ENCODE peak calls at places on chromosome 10, in nine cellular contexts. I is colonic mucosa; P is CD8-positive, alpha-beta memory T cell; Z is CD8-positive, alpha-beta T cell; E is neuronal stem cell; R is sigmoid colon; H is RWPE1; T is adrenal gland; X is aorta. K is an unnamed sample.

GRCh38 chr10:33459597-33459996 is 125.1 kb upstream of the NRP1 start:
- DNase-seq in I (no peak), P (no peak), Z (no peak), E (no peak), R (no peak), H (no peak), T (no peak), X (no peak), K (no peak)

GRCh38 chr10:110426294-110427153 is 71.2 kb upstream of the DUSP5 start:
- DNase-seq in I (no peak), P (no peak), Z (no peak), E (no peak), R (no peak), H (no peak), T (peak), X (peak), K (no peak)

GRCh38 chr10:121734517-121735137 is 136.4 kb upstream of the FGFR2 start:
- DNase-seq in I (no peak), P (no peak), Z (no peak), E (no peak), R (no peak), H (peak), T (no peak), X (no peak), K (no peak)

GRCh38 chr10:89158446-89158845 is 48.7 kb downstream of the CH25H start:
- DNase-seq in I (no peak), P (no peak), Z (no peak), E (no peak), R (no peak), H (no peak), T (no peak), X (no peak), K (no peak)

GRCh38 chr10:63503395-63503794 is 17.8 kb upstream of the REEP3 start:
- DNase-seq in I (no peak), P (no peak), Z (no peak), E (no peak), R (no peak), H (no peak), T (no peak), X (no peak), K (no peak)

GRCh38 chr10:3890602-3891352 is 105.8 kb upstream of the KLF6 start:
- DNase-seq in I (no peak), P (no peak), Z (no peak), E (no peak), R (peak), H (no peak), T (no peak), X (no peak), K (no peak)

GRCh38 chr10:46553238-46554049 is 3.0 kb downstream of the GPRIN2 start:
- DNase-seq in I (peak), P (no peak), Z (no peak), E (no peak), R (peak), H (no peak), T (peak), X (peak), K (peak)

GRCh38 chr10:120513307-120513706 is 56.3 kb downstream of the PLPP4 start:
- DNase-seq in I (no peak), P (no peak), Z (no peak), E (no peak), R (no peak), H (no peak), T (no peak), X (no peak), K (no peak)

GRCh38 chr10:33819206-33819605 is 484.7 kb upstream of the NRP1 start:
- DNase-seq in I (no peak), P (no peak), Z (no peak), E (no peak), R (no peak), H (no peak), T (no peak), X (no peak), K (no peak)

GRCh38 chr10:114499630-114500190 is 95.4 kb upstream of the AFAP1L2 start:
- DNase-seq in I (peak), P (no peak), Z (peak), E (no peak), R (no peak), H (peak), T (no peak), X (no peak), K (no peak)

GRCh38 chr10:103554488-103555320 is 61.2 kb downstream of the NEURL1 start:
- DNase-seq in I (peak), P (no peak), Z (no peak), E (peak), R (peak), H (peak), T (peak), X (no peak), K (no peak)

GRCh38 chr10:133302230-133302629 is 6.4 kb downstream of the TUBGCP2 start:
- DNase-seq in I (no peak), P (no peak), Z (no peak), E (no peak), R (no peak), H (no peak), T (no peak), X (no peak), K (no peak)

GRCh38 chr10:14173706-14174594 is 156.8 kb downstream of the FRMD4A start:
- DNase-seq in I (no peak), P (no peak), Z (no peak), E (peak), R (no peak), H (no peak), T (no peak), X (no peak), K (no peak)

GRCh38 chr10:69457771-69458237 is 6.5 kb downstream of the TSPAN15 start:
- DNase-seq in I (no peak), P (no peak), Z (no peak), E (no peak), R (peak), H (no peak), T (no peak), X (peak), K (no peak)

GRCh38 chr10:124632064-124632531 is 112.1 kb downstream of the FAM53B start:
- DNase-seq in I (no peak), P (peak), Z (no peak), E (no peak), R (no peak), H (no peak), T (no peak), X (peak), K (no peak)

GRCh38 chr10:33483124-33483794 is 148.8 kb upstream of the NRP1 start:
- DNase-seq in I (no peak), P (no peak), Z (no peak), E (peak), R (no peak), H (no peak), T (no peak), X (no peak), K (no peak)

GRCh38 chr10:77165445-77166316 is 471.9 kb downstream of the KCNMA1 start:
- DNase-seq in I (peak), P (no peak), Z (no peak), E (peak), R (peak), H (peak), T (peak), X (no peak), K (no peak)

GRCh38 chr10:50594012-50594411 is 29.7 kb downstream of the SGMS1 start:
- DNase-seq in I (no peak), P (no peak), Z (no peak), E (no peak), R (no peak), H (no peak), T (peak), X (no peak), K (no peak)

GRCh38 chr10:70085975-70086613 is 33.4 kb downstream of the MACROH2A2 start:
- DNase-seq in I (no peak), P (no peak), Z (no peak), E (no peak), R (no peak), H (no peak), T (no peak), X (no peak), K (no peak)

GRCh38 chr10:115772606-115773005 is 500.4 kb downstream of the GFRA1 start:
- DNase-seq in I (no peak), P (no peak), Z (no peak), E (no peak), R (no peak), H (peak), T (peak), X (no peak), K (no peak)

GRCh38 chr10:9076066-9076465 is 1021.6 kb downstream of the GATA3 start:
- DNase-seq in I (no peak), P (no peak), Z (no peak), E (no peak), R (no peak), H (no peak), T (no peak), X (no peak), K (no peak)

GRCh38 chr10:19245889-19246841 is 197.6 kb downstream of the MALRD1 start:
- DNase-seq in I (no peak), P (no peak), Z (no peak), E (no peak), R (no peak), H (no peak), T (no peak), X (no peak), K (no peak)

GRCh38 chr10:75956624-75957023 is 525.2 kb downstream of the LRMDA start:
- DNase-seq in I (no peak), P (no peak), Z (no peak), E (no peak), R (no peak), H (no peak), T (no peak), X (no peak), K (no peak)

GRCh38 chr10:46234431-46235060 is 52.3 kb upstream of the ANTXRL start:
- DNase-seq in I (no peak), P (no peak), Z (no peak), E (no peak), R (peak), H (no peak), T (peak), X (peak), K (peak)

GRCh38 chr10:74930962-74931361 is 104.6 kb downstream of the KAT6B start:
- DNase-seq in I (no peak), P (no peak), Z (no peak), E (no peak), R (no peak), H (no peak), T (no peak), X (no peak), K (no peak)

GRCh38 chr10:95964786-95965185 is 57.0 kb downstream of the CC2D2B start:
- DNase-seq in I (no peak), P (no peak), Z (no peak), E (no peak), R (no peak), H (no peak), T (no peak), X (no peak), K (no peak)

GRCh38 chr10:110181911-110182310 is 25.5 kb upstream of the MXI1 start:
- DNase-seq in I (no peak), P (no peak), Z (no peak), E (no peak), R (no peak), H (no peak), T (no peak), X (no peak), K (no peak)

GRCh38 chr10:102067091-102067916 is 2.2 kb downstream of the HPS6 start:
- DNase-seq in I (no peak), P (no peak), Z (no peak), E (no peak), R (no peak), H (no peak), T (no peak), X (peak), K (no peak)

GRCh38 chr10:79331709-79332108 is 15.6 kb upstream of the PPIF start:
- DNase-seq in I (no peak), P (peak), Z (peak), E (no peak), R (no peak), H (peak), T (peak), X (no peak), K (no peak)

GRCh38 chr10:27391325-27391724 is 112.8 kb upstream of the RAB18 start:
- DNase-seq in I (no peak), P (no peak), Z (no peak), E (no peak), R (no peak), H (peak), T (no peak), X (no peak), K (no peak)

GRCh38 chr10:31947144-31947926 is 18.7 kb upstream of the ARHGAP12 start:
- DNase-seq in I (peak), P (no peak), Z (no peak), E (no peak), R (peak), H (peak), T (no peak), X (no peak), K (no peak)

GRCh38 chr10:15106352-15107013 is 9.3 kb downstream of the RPP38 start:
- DNase-seq in I (peak), P (peak), Z (peak), E (peak), R (no peak), H (peak), T (peak), X (peak), K (no peak)

GRCh38 chr10:133324198-133324792 is 12.4 kb downstream of the CALY start:
- DNase-seq in I (peak), P (peak), Z (peak), E (no peak), R (no peak), H (no peak), T (peak), X (no peak), K (no peak)

GRCh38 chr10:35213699-35214098 is 87.1 kb downstream of the CREM start:
- DNase-seq in I (no peak), P (no peak), Z (no peak), E (no peak), R (no peak), H (no peak), T (no peak), X (no peak), K (no peak)

GRCh38 chr10:35211390-35211789 is 84.7 kb downstream of the CREM start:
- DNase-seq in I (no peak), P (no peak), Z (no peak), E (no peak), R (no peak), H (no peak), T (no peak), X (no peak), K (no peak)

GRCh38 chr10:35210961-35211360 is 84.3 kb downstream of the CREM start:
- DNase-seq in I (no peak), P (no peak), Z (no peak), E (no peak), R (no peak), H (no peak), T (no peak), X (no peak), K (no peak)

GRCh38 chr10:35214607-35215020 is 88.0 kb downstream of the CREM start:
- DNase-seq in I (no peak), P (no peak), Z (no peak), E (no peak), R (no peak), H (no peak), T (no peak), X (no peak), K (no peak)

GRCh38 chr10:35212856-35213255 is 86.2 kb downstream of the CREM start:
- DNase-seq in I (no peak), P (no peak), Z (no peak), E (no peak), R (peak), H (no peak), T (peak), X (no peak), K (no peak)
- H3K27ac ChIP-seq in I (no peak), P (no peak), Z (no peak), E (no peak), R (no peak), H (no peak), T (no peak), X (no peak), K (peak)

GRCh38 chr10:126583507-126584200 is 86.8 kb downstream of the C10orf90 start:
- DNase-seq in I (no peak), P (no peak), Z (no peak), E (no peak), R (no peak), H (no peak), T (no peak), X (no peak), K (no peak)
- H3K27ac ChIP-seq in I (no peak), P (no peak), Z (no peak), E (no peak), R (no peak), H (no peak), T (no peak), X (no peak), K (no peak)

GRCh38 chr10:72330059-72330426 is 24.7 kb downstream of the DNAJB12 start:
- DNase-seq in I (no peak), P (no peak), Z (no peak), E (no peak), R (no peak), H (no peak), T (no peak), X (no peak), K (no peak)
- H3K27ac ChIP-seq in I (no peak), P (no peak), Z (no peak), E (no peak), R (no peak), H (peak), T (peak), X (no peak), K (no peak)

DNA sequence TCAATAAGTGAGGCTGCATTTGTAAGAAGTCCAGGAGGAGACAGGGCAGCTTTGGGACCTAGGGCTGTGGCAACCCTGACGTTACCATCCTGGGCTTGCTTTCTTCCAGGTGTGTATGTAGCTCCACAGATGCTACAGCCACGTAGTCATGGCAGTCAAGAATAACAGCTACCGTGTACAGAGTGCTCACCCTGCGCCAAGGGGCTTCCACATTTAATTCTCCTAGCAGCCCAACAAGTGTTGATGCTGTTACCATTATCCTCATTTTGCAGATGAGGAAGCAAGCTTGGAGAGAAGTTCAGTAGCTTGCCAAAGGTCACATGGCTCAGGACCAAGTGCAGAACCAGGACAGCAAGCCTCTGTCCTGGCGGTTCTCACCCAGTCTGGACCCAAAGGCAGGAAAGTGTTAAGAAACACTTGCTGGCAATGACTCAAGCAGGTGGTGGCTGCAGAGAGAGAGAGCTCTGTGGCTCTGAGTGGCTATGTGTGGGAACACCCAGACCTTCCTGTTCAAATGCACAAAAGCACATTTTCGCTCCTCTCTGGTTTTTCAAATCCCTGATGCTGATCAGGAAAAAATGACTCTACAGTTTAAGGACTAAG is 89.8 kb downstream of the CREM start:
- DNase-seq in I (peak), P (no peak), Z (peak), E (no peak), R (peak), H (no peak), T (peak), X (no peak), K (no peak)
- H3K27ac ChIP-seq in I (no peak), P (no peak), Z (no peak), E (no peak), R (no peak), H (no peak), T (peak), X (no peak), K (peak)

K was measured in coronary artery.